ENCODE peak calls at places on chromosome 5, in six cellular contexts. I is hypothalamus; W is naive thymus-derived CD4-positive, alpha-beta T cell; H is cardiac muscle cell; Z is putamen; P is COR-L47. U is an unnamed sample.

GRCh38 chr5:14054965-14055963 is 87.9 kb upstream of the TRIO start:
- DNase-seq in Z (no peak), I (no peak), H (no peak), W (no peak), P (no peak), U (no peak)

GRCh38 chr5:168908207-168908606 is 329.0 kb upstream of the PANK3 start:
- DNase-seq in P (no peak), Z (no peak), H (no peak), I (no peak), W (no peak), U (peak)

GRCh38 chr5:171755354-171755821 is 30.2 kb upstream of the SMIM23 start:
- DNase-seq in I (no peak), H (no peak), P (no peak), Z (no peak), W (no peak), U (no peak)

GRCh38 chr5:36945687-36946086 is 69.1 kb downstream of the NIPBL start:
- DNase-seq in Z (no peak), I (no peak), P (no peak), W (no peak), H (peak), U (no peak)

GRCh38 chr5:178232124-178232919 is at the start of gene PHYKPL:
- DNase-seq in H (peak), Z (peak), I (peak), P (peak), W (peak), U (peak)

GRCh38 chr5:117204404-117204803 is 629.8 kb upstream of the SEMA6A start:
- DNase-seq in W (no peak), H (no peak), P (peak), I (no peak), Z (no peak), U (no peak)

GRCh38 chr5:149878371-149878770 is 66.2 kb downstream of the PDE6A start:
- DNase-seq in I (no peak), H (no peak), P (peak), Z (no peak), W (no peak), U (no peak)

GRCh38 chr5:134127376-134127861 is 12.9 kb downstream of the TCF7 start:
- DNase-seq in H (no peak), P (no peak), Z (no peak), W (peak), I (no peak), U (no peak)

GRCh38 chr5:107778651-107779050 is 107.9 kb upstream of the EFNA5 start:
- DNase-seq in H (no peak), P (no peak), W (no peak), Z (no peak), I (no peak), U (peak)

GRCh38 chr5:154197801-154198461 is 7.4 kb downstream of the GALNT10 start:
- DNase-seq in H (no peak), P (peak), W (peak), I (no peak), Z (no peak), U (no peak)

GRCh38 chr5:177973066-177973635 is 22.9 kb downstream of the PROP1 start:
- DNase-seq in I (no peak), H (no peak), P (no peak), Z (no peak), W (no peak), U (no peak)

GRCh38 chr5:40619406-40619805 is 60.3 kb upstream of the PTGER4 start:
- DNase-seq in P (no peak), W (no peak), Z (no peak), I (no peak), H (no peak), U (no peak)

GRCh38 chr5:56910123-56910951 is 941 bp downstream of the SETD9 start:
- DNase-seq in I (no peak), P (peak), Z (no peak), W (no peak), H (no peak), U (peak)

GRCh38 chr5:60652206-60652605 is 47.8 kb downstream of the DEPDC1B start:
- DNase-seq in W (no peak), H (no peak), P (no peak), I (no peak), Z (no peak), U (no peak)

GRCh38 chr5:177133119-177133844 is at the start of gene NSD1:
- DNase-seq in I (peak), W (peak), P (peak), H (peak), Z (peak), U (no peak)

GRCh38 chr5:142432961-142433360 is 108.1 kb upstream of the SPRY4 start:
- DNase-seq in H (no peak), P (no peak), W (peak), I (no peak), Z (no peak), U (peak)

GRCh38 chr5:10678236-10678635 is 82.8 kb downstream of the DAP start:
- DNase-seq in I (no peak), H (no peak), P (no peak), W (no peak), Z (no peak), U (no peak)

GRCh38 chr5:177307544-177308363 is 3.9 kb downstream of the MXD3 start:
- DNase-seq in P (no peak), Z (no peak), W (no peak), I (no peak), H (no peak), U (no peak)

GRCh38 chr5:151694035-151694485 is 7.3 kb upstream of the SPARC start:
- DNase-seq in P (no peak), Z (peak), I (no peak), H (no peak), W (no peak), U (peak)

GRCh38 chr5:168047669-168048111 is 243.8 kb upstream of the WWC1 start:
- DNase-seq in I (no peak), H (peak), W (no peak), Z (peak), P (no peak), U (peak)

U was measured in SJCRH30.